ENCODE peak calls at places on chromosome 1, in eight cellular contexts. U is T-cell; O is bronchial epithelial cell; W is mesothelial cell of epicardium; T is stimulated activated CD4-positive, alpha-beta T cell treated with anti-CD3 and anti-CD28 coated beads, Interleukin-1b, Interleukin-23, amount 100 ng/mL, for 24 hours; Q is omental fat pad; D is stimulated activated naive CD4-positive, alpha-beta T cell; K is MCF 10A. M is an unnamed sample.

GRCh38 chr1:39981385-39981784 is 26.4 kb downstream of the MFSD2A start:
- DNase-seq in U (no peak), O (no peak), W (no peak), T (no peak), Q (no peak), D (no peak), K (no peak), M (no peak)

GRCh38 chr1:31592132-31592531 is 15.8 kb downstream of the TINAGL1 start:
- DNase-seq in U (no peak), O (no peak), W (no peak), T (no peak), Q (no peak), D (no peak), K (no peak), M (no peak)

GRCh38 chr1:72119491-72119890 is 162.8 kb downstream of the NEGR1 start:
- DNase-seq in U (no peak), O (no peak), W (no peak), T (no peak), Q (no peak), D (no peak), K (no peak), M (no peak)

GRCh38 chr1:68384321-68384813 is 65.4 kb downstream of the RPE65 start:
- DNase-seq in U (no peak), O (peak; percentile 100), W (no peak), T (no peak), Q (no peak), D (no peak), K (peak; percentile 98), M (no peak)

GRCh38 chr1:204207136-204207616 is 6.6 kb downstream of the GOLT1A start:
- DNase-seq in U (peak; percentile 21), O (no peak), W (peak; percentile 84), T (peak; percentile 59), Q (peak; percentile 77), D (peak; percentile 51), K (peak; percentile 76), M (peak; percentile 100)

GRCh38 chr1:29569971-29570634 is 333.8 kb downstream of the PTPRU start:
- DNase-seq in U (no peak), O (peak; percentile 99), W (no peak), T (no peak), Q (no peak), D (no peak), K (peak; percentile 98), M (no peak)

GRCh38 chr1:244403431-244403830 is 48.3 kb downstream of the ADSS2 start:
- DNase-seq in U (no peak), O (no peak), W (no peak), T (no peak), Q (no peak), D (no peak), K (no peak), M (no peak)

GRCh38 chr1:47906009-47906432 is 91.2 kb downstream of the TRABD2B start:
- DNase-seq in U (no peak), O (peak; percentile 50), W (no peak), T (no peak), Q (no peak), D (no peak), K (peak; percentile 77), M (no peak)

GRCh38 chr1:242670019-242670418 is 145.5 kb upstream of the PLD5 start:
- DNase-seq in U (no peak), O (no peak), W (no peak), T (no peak), Q (no peak), D (no peak), K (no peak), M (no peak)

GRCh38 chr1:46723901-46724300 is 5.0 kb upstream of the EFCAB14 start:
- DNase-seq in U (no peak), O (no peak), W (no peak), T (no peak), Q (no peak), D (no peak), K (no peak), M (no peak)

GRCh38 chr1:84722794-84723193 is 32.5 kb upstream of the SSX2IP start:
- DNase-seq in U (no peak), O (no peak), W (no peak), T (no peak), Q (no peak), D (no peak), K (peak; percentile 22), M (no peak)

GRCh38 chr1:63883494-63884235 is 109.8 kb downstream of the ROR1 start:
- DNase-seq in U (no peak), O (no peak), W (no peak), T (no peak), Q (no peak), D (no peak), K (no peak), M (no peak)

GRCh38 chr1:93442276-93442675 is 5.6 kb upstream of the FNBP1L start:
- DNase-seq in U (no peak), O (peak; percentile 69), W (no peak), T (no peak), Q (no peak), D (no peak), K (peak; percentile 62), M (no peak)

GRCh38 chr1:162878000-162878596 is 17.1 kb upstream of the CCDC190 start:
- DNase-seq in U (no peak), O (peak; percentile 65), W (peak; percentile 64), T (peak; percentile 1), Q (peak; percentile 37), D (no peak), K (peak; percentile 87), M (peak; percentile 87)

GRCh38 chr1:107900083-107900945 is 64.7 kb downstream of the VAV3 start:
- DNase-seq in U (no peak), O (no peak), W (no peak), T (no peak), Q (no peak), D (no peak), K (no peak), M (no peak)